ENCODE peak calls at places on chromosome 18, in eight cellular contexts. W is AG10803, Z is fibroblast of pulmonary artery, N is Kasumi-1, C is coronary artery, M is choroid plexus epithelial cell, H is frontal cortex, F is T-helper 2 cell. P is an unnamed sample.

GRCh38 chr18:9627642-9628041 is 13.3 kb upstream of the PPP4R1 start:
- DNase-seq in W (peak; percentile 67), Z (peak; percentile 75), N (no peak), C (no peak), M (peak; percentile 76), H (no peak), F (no peak), P (peak; percentile 57)

GRCh38 chr18:57585421-57585820 is 1.1 kb downstream of the FECH start:
- DNase-seq in W (no peak), Z (peak; percentile 3), N (no peak), C (no peak), M (no peak), H (peak; percentile 50), F (no peak), P (peak; percentile 8)

GRCh38 chr18:79576686-79577351 is 102.8 kb upstream of the CTDP1 start:
- DNase-seq in W (peak; percentile 32), Z (peak; percentile 80), N (no peak), C (peak; percentile 72), M (peak; percentile 67), H (peak; percentile 83), F (no peak), P (no peak)

GRCh38 chr18:13241083-13241892 is 22.7 kb downstream of the LDLRAD4 start:
- DNase-seq in W (no peak), Z (no peak), N (no peak), C (peak; percentile 49), M (no peak), H (no peak), F (no peak), P (no peak)

GRCh38 chr18:48751727-48752468 is 198.9 kb downstream of the SMAD7 start:
- DNase-seq in W (no peak), Z (no peak), N (no peak), C (no peak), M (no peak), H (no peak), F (no peak), P (no peak)

GRCh38 chr18:23487738-23488625 is 15.3 kb upstream of the RMC1 start:
- DNase-seq in W (no peak), Z (no peak), N (no peak), C (no peak), M (peak; percentile 31), H (no peak), F (no peak), P (peak; percentile 60)

GRCh38 chr18:69401475-69402218 is 959 bp downstream of the DOK6 start:
- DNase-seq in W (peak; percentile 14), Z (peak; percentile 28), N (no peak), C (no peak), M (peak; percentile 24), H (peak; percentile 47), F (no peak), P (peak; percentile 2)

GRCh38 chr18:48943736-48944527 is 6.8 kb downstream of the SMAD7 start:
- DNase-seq in W (no peak), Z (no peak), N (no peak), C (peak; percentile 69), M (no peak), H (no peak), F (no peak), P (no peak)

GRCh38 chr18:21741511-21742322 is 1.1 kb downstream of the MIB1 start:
- DNase-seq in W (peak; percentile 21), Z (peak; percentile 17), N (no peak), C (no peak), M (peak; percentile 20), H (peak; percentile 34), F (no peak), P (peak; percentile 36)

GRCh38 chr18:43571078-43571689 is 293.9 kb upstream of the SYT4 start:
- DNase-seq in W (peak; percentile 50), Z (peak; percentile 72), N (peak; percentile 56), C (no peak), M (peak; percentile 75), H (no peak), F (no peak), P (peak; percentile 70)

GRCh38 chr18:49447810-49448745 is 12.4 kb downstream of the DYM start:
- DNase-seq in W (peak; percentile 70), Z (peak; percentile 84), N (peak; percentile 79), C (no peak), M (peak; percentile 76), H (no peak), F (no peak), P (peak; percentile 89)

GRCh38 chr18:13530879-13531387 is 195.4 kb downstream of the FAM210A start:
- DNase-seq in W (peak; percentile 75), Z (peak; percentile 55), N (peak; percentile 58), C (peak; percentile 84), M (peak; percentile 84), H (no peak), F (no peak), P (peak; percentile 83)

GRCh38 chr18:3330622-3331021 is 68.7 kb downstream of the MYL12B start:
- DNase-seq in W (no peak), Z (no peak), N (no peak), C (no peak), M (no peak), H (no peak), F (no peak), P (no peak)

GRCh38 chr18:24111936-24112335 is 26.9 kb upstream of the CABYR start:
- DNase-seq in W (no peak), Z (no peak), N (no peak), C (no peak), M (no peak), H (no peak), F (no peak), P (no peak)

GRCh38 chr18:75478996-75479870 is 51.7 kb upstream of the SMIM21 start:
- DNase-seq in W (peak; percentile 67), Z (peak; percentile 75), N (peak; percentile 85), C (no peak), M (peak; percentile 82), H (no peak), F (no peak), P (peak; percentile 81)

GRCh38 chr18:3919396-3920061 is 469.6 kb downstream of the TGIF1 start:
- DNase-seq in W (no peak), Z (no peak), N (no peak), C (no peak), M (no peak), H (no peak), F (no peak), P (no peak)

GRCh38 chr18:58856881-58857280 is 7.8 kb upstream of the ZNF532 start:
- DNase-seq in W (peak; percentile 60), Z (peak; percentile 65), N (no peak), C (no peak), M (peak; percentile 55), H (no peak), F (no peak), P (no peak)

GRCh38 chr18:70200286-70200685 is 5.2 kb downstream of the RTTN start:
- DNase-seq in W (no peak), Z (no peak), N (no peak), C (no peak), M (no peak), H (no peak), F (no peak), P (no peak)

GRCh38 chr18:293557-293956 is 25.7 kb upstream of the THOC1 start:
- DNase-seq in W (peak; percentile 53), Z (peak; percentile 58), N (no peak), C (no peak), M (peak; percentile 70), H (no peak), F (no peak), P (no peak)

GRCh38 chr18:50091495-50092249 is 103.3 kb downstream of the MYO5B start:
- DNase-seq in W (no peak), Z (no peak), N (no peak), C (no peak), M (no peak), H (no peak), F (no peak), P (no peak)

GRCh38 chr18:6610436-6610835 is 119.1 kb upstream of the ARHGAP28 start:
- DNase-seq in W (peak; percentile 39), Z (no peak), N (no peak), C (no peak), M (no peak), H (no peak), F (no peak), P (no peak)

GRCh38 chr18:76450912-76451421 is 44.1 kb downstream of the ZNF516 start:
- DNase-seq in W (peak; percentile 71), Z (peak; percentile 78), N (peak; percentile 72), C (peak; percentile 80), M (peak; percentile 64), H (no peak), F (no peak), P (peak; percentile 71)

GRCh38 chr18:49768051-49768391 is 45.3 kb downstream of the ACAA2 start:
- DNase-seq in W (peak; percentile 39), Z (peak; percentile 89), N (no peak), C (no peak), M (peak; percentile 84), H (no peak), F (no peak), P (peak; percentile 78)

GRCh38 chr18:26745288-26745975 is 120.1 kb downstream of the AQP4 start:
- DNase-seq in W (no peak), Z (no peak), N (no peak), C (no peak), M (no peak), H (no peak), F (no peak), P (no peak)

P was measured in dermis blood vessel endothelial cell.